ENCODE peak calls at places on chromosomes 1 and 21, in six cellular contexts. U, V, R, D, J and S are unnamed samples.

GRCh38 chr21:35142036-35142825 is 93.1 kb upstream of the RUNX1 start:
- DNase-seq in U (no peak), V (no peak), R (no peak), D (no peak), J (no peak), S (no peak)

GRCh38 chr1:187924252-187924651 is 1095.5 kb downstream of the PLA2G4A start:
- DNase-seq in U (no peak), V (no peak), R (no peak), D (no peak), J (no peak), S (no peak)

GRCh38 chr1:153597206-153597605 is 15.7 kb downstream of the S100A16 start:
- DNase-seq in U (no peak), V (no peak), R (no peak), D (no peak), J (peak), S (no peak)

GRCh38 chr1:200323856-200324400 is 85.9 kb downstream of the ZNF281 start:
- DNase-seq in U (no peak), V (no peak), R (no peak), D (no peak), J (no peak), S (no peak)

GRCh38 chr21:36881223-36881622 is 85.2 kb downstream of the HLCS start:
- DNase-seq in U (no peak), V (no peak), R (no peak), D (no peak), J (no peak), S (no peak)

GRCh38 chr1:41795205-41795762 is 123.4 kb downstream of the HIVEP3 start:
- DNase-seq in U (no peak), V (no peak), R (no peak), D (no peak), J (peak), S (no peak)

GRCh38 chr21:44529011-44529421 is 11.0 kb downstream of the KRTAP10-1 start:
- DNase-seq in U (peak), V (no peak), R (peak), D (no peak), J (no peak), S (no peak)

GRCh38 chr1:23796466-23797271 is 3.9 kb downstream of the GALE start:
- DNase-seq in U (no peak), V (no peak), R (no peak), D (no peak), J (no peak), S (no peak)

GRCh38 chr1:101288491-101288944 is 51.7 kb downstream of the S1PR1 start:
- DNase-seq in U (no peak), V (peak), R (no peak), D (peak), J (peak), S (peak)

GRCh38 chr1:203046984-203047630 is 20.8 kb downstream of the PPFIA4 start:
- DNase-seq in U (no peak), V (no peak), R (no peak), D (no peak), J (peak), S (no peak)

GRCh38 chr1:244316407-244316806 is 135.3 kb downstream of the ADSS2 start:
- DNase-seq in U (no peak), V (no peak), R (no peak), D (no peak), J (no peak), S (no peak)

GRCh38 chr1:159448181-159448580 is 8.7 kb downstream of the OR10J1 start:
- DNase-seq in U (no peak), V (no peak), R (no peak), D (no peak), J (peak), S (no peak)

GRCh38 chr21:24938592-24938991 is 668.7 kb downstream of the MRPL39 start:
- DNase-seq in U (no peak), V (no peak), R (no peak), D (no peak), J (no peak), S (no peak)

GRCh38 chr1:2555634-2556276 is 416 bp upstream of the TNFRSF14 start:
- DNase-seq in U (peak), V (no peak), R (peak), D (peak), J (peak), S (peak)

GRCh38 chr1:155174334-155175280 is 958 bp downstream of the TRIM46 start:
- DNase-seq in U (no peak), V (no peak), R (peak), D (no peak), J (peak), S (peak)

GRCh38 chr1:8858888-8859706 is 19.4 kb downstream of the ENO1 start:
- DNase-seq in U (no peak), V (peak), R (peak), D (no peak), J (peak), S (peak)

GRCh38 chr1:26287033-26287711 is 7.3 kb downstream of the SH3BGRL3 start:
- DNase-seq in U (peak), V (no peak), R (no peak), D (no peak), J (no peak), S (peak)

GRCh38 chr1:246789454-246790339 is 65.5 kb downstream of the SCCPDH start:
- DNase-seq in U (no peak), V (no peak), R (no peak), D (no peak), J (no peak), S (no peak)

DNA sequence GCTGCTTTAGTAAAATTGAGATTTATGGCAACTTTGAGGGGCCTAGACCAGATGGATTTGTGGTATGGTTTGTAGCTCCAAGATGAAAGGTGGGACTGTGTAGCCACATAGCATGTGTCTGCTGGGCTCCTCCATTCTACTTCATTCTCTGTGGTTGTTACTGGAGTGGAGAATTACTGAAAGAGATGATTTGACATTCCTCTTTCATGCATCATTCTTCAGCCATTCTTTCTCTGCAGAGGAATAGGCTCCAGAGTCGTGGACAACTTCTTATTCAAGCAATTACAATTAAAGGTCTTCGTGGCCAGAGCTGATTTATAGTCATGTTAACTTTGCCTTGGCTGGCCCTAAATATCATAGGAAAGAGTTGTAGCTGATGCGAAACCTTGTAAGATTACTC is 328.9 kb downstream of the PAPPA2 start:
- DNase-seq in U (no peak), V (no peak), R (no peak), D (no peak), J (no peak), S (no peak)
- H3K4me3 ChIP-seq in U (no peak), V (no peak), R (no peak), D (no peak), J (no peak), S (no peak)

GRCh38 chr1:94539496-94539895 is 2.1 kb downstream of the F3 start:
- DNase-seq in U (no peak), V (no peak), R (no peak), D (no peak), J (no peak), S (no peak)
- H3K4me3 ChIP-seq in U (peak), V (peak), R (peak), D (peak), J (no peak), S (no peak)

GRCh38 chr1:66396212-66396890 is 137.6 kb upstream of the SGIP1 start:
- DNase-seq in U (no peak), V (no peak), R (no peak), D (no peak), J (no peak), S (no peak)
- H3K4me3 ChIP-seq in U (no peak), V (no peak), R (no peak), D (no peak), J (no peak), S (no peak)

GRCh38 chr1:167630568-167631385 is 745 bp downstream of the RCSD1 start:
- DNase-seq in U (no peak), V (no peak), R (no peak), D (no peak), J (no peak), S (no peak)
- H3K4me3 ChIP-seq in U (peak), V (peak), R (peak), D (peak), J (no peak), S (peak)

GRCh38 chr1:194442911-194443310 is 1256.5 kb upstream of the B3GALT2 start:
- DNase-seq in U (no peak), V (no peak), R (no peak), D (no peak), J (no peak), S (no peak)
- H3K4me3 ChIP-seq in U (no peak), V (no peak), R (no peak), D (no peak), J (no peak), S (no peak)